ENCODE peak calls at places on chromosomes 7 and 10, in four cellular contexts. E, P, B and W are unnamed samples.

GRCh38 chr10:79436066-79436849 is 9.2 kb downstream of the ZCCHC24 start:
- DNase-seq in B (no peak), P (no peak), E (no peak), W (no peak)

GRCh38 chr7:50696810-50697582 is 85.7 kb downstream of the GRB10 start:
- DNase-seq in E (no peak), P (no peak), B (no peak), W (no peak)

GRCh38 chr7:38375453-38375852 is 102.0 kb upstream of the TARP start:
- DNase-seq in B (no peak), E (no peak), P (no peak), W (no peak)

GRCh38 chr7:155787171-155787851 is 25.0 kb downstream of the SHH start:
- DNase-seq in B (no peak), E (peak; percentile 35), P (no peak), W (no peak)

GRCh38 chr10:122267849-122268737 is 3.0 kb upstream of the BTBD16 start:
- DNase-seq in B (no peak), P (peak; percentile 74), E (peak; percentile 30), W (no peak)

GRCh38 chr7:19181634-19182033 is 36.4 kb upstream of the FERD3L start:
- DNase-seq in P (no peak), E (no peak), B (no peak), W (no peak)

GRCh38 chr10:78892383-78893191 is 176.2 kb upstream of the ZMIZ1 start:
- DNase-seq in P (no peak), E (no peak), B (no peak), W (peak; percentile 74)

GRCh38 chr7:123571684-123572083 is 14.1 kb upstream of the NDUFA5 start:
- DNase-seq in E (peak; percentile 31), P (no peak), B (no peak), W (no peak)

GRCh38 chr7:7156663-7157062 is 25.7 kb upstream of the C1GALT1 start:
- DNase-seq in E (no peak), P (no peak), B (no peak), W (no peak)

GRCh38 chr10:101310528-101311439 is 43.2 kb upstream of the BTRC start:
- DNase-seq in P (peak; percentile 77), B (peak; percentile 24), E (peak; percentile 11), W (no peak)

GRCh38 chr7:129824291-129825004 is 128.3 kb downstream of the UBE2H start:
- DNase-seq in E (no peak), P (no peak), B (no peak), W (no peak)

GRCh38 chr7:132622081-132622480 is 45.8 kb upstream of the PLXNA4 start:
- DNase-seq in B (no peak), P (no peak), E (no peak), W (no peak)

GRCh38 chr7:89133819-89134218 is 338.3 kb upstream of the TEX47 start:
- DNase-seq in P (no peak), E (no peak), B (no peak), W (no peak)

GRCh38 chr10:78321500-78321899 is 287.8 kb downstream of the RPS24 start:
- DNase-seq in P (no peak), B (no peak), E (no peak), W (peak; percentile 62)

GRCh38 chr7:36129048-36129534 is 24.0 kb upstream of the EEPD1 start:
- DNase-seq in B (peak; percentile 23), E (peak; percentile 94), P (no peak), W (no peak)

GRCh38 chr10:60186315-60187071 is 203.2 kb downstream of the ANK3 start:
- DNase-seq in E (peak; percentile 86), P (no peak), B (peak; percentile 60), W (no peak)

GRCh38 chr7:33669251-33669670 is 236.1 kb upstream of the BMPER start:
- DNase-seq in E (no peak), B (no peak), P (no peak), W (no peak)

GRCh38 chr7:920351-921070 is 34.0 kb downstream of the ADAP1 start:
- DNase-seq in E (no peak), B (no peak), P (no peak), W (no peak)

GRCh38 chr7:30352169-30352568 is 67.8 kb downstream of the ZNRF2 start:
- DNase-seq in P (no peak), B (no peak), E (no peak), W (no peak)

GRCh38 chr7:104980969-104981670 is 32.9 kb upstream of the KMT2E start:
- DNase-seq in P (no peak), B (no peak), E (peak; percentile 71), W (no peak)

DNA sequence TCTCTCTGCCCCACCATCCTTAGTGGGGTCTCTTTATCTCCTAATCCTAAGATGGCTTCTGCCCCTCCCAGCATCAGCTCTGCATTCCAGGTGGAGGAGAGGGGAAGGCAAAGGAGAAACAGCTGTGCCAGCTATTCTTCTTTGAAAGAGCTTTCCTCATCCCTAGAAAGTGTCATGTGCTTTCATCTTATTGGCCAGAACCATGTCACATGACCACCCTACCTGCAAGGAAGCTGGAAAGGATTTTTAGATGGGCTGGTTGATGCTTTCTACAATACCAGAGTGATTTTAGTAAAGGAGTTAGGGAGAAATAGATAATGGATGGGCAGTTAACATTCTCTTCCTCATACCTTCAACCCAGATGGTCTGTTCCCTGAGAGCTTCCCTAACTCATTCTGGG is 141.1 kb downstream of the INSYN2A start:
- DNase-seq in P (no peak), E (no peak), B (no peak), W (no peak)
- H3K27ac ChIP-seq in P (no peak overlapping the region), E (no peak overlapping the region), B (no peak overlapping the region), W (no peak overlapping the region)

GRCh38 chr7:135862586-135863361 is 114.2 kb upstream of the FAM180A start:
- DNase-seq in E (no peak), P (no peak), B (no peak), W (no peak)
- H3K27ac ChIP-seq in E (no peak overlapping the region), P (no peak overlapping the region), B (no peak overlapping the region), W (no peak overlapping the region)

GRCh38 chr10:18437486-18437885 is 213.9 kb downstream of the NSUN6 start:
- DNase-seq in P (no peak), E (no peak), B (no peak), W (no peak)
- H3K27ac ChIP-seq in P (no peak overlapping the region), E (no peak overlapping the region), B (no peak overlapping the region), W (no peak overlapping the region)

DNA sequence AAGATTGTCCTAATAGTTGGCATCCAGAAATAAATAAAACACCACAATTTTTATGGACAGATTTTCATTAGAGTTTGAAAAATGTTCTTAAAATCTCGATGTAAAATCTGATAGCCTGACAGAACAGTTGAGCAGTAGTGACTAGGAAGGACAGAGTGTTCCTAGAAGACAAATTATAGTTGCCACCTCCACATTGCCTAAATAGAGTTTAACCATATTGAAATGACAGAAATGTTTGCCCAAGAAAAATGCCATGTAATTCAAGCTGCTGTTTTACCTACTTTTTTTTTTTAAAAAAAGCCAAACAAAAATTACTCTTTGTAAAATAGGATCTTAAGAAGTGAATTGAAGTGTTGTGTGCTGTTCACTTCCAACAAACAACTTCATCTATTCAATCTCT is 8.9 kb upstream of the HERC4 start:
- DNase-seq in B (no peak), E (no peak), P (no peak), W (no peak)
- H3K27ac ChIP-seq in B (no peak overlapping the region), E (no peak overlapping the region), P (no peak overlapping the region), W (no peak overlapping the region)